ENCODE peak calls at places on chromosome 21, in ten cellular contexts. C is pancreas; R is cardiac muscle cell; E is GM12878; T is psoas muscle; O is neural progenitor cell; V is CD4-positive, alpha-beta memory T cell; X is thoracic aorta; Z is Karpas-422; N is tibial artery. I is an unnamed sample.

GRCh38 chr21:29382029-29382654 is 83.4 kb downstream of the BACH1 start:
- DNase-seq in Z (no peak), N (no peak), E (no peak), X (no peak), T (no peak), C (no peak), O (no peak), V (no peak), R (peak; percentile 32), I (no peak)

GRCh38 chr21:36757246-36757645 is 58.3 kb downstream of the SIM2 start:
- DNase-seq in V (no peak), O (peak; percentile 49), C (no peak), R (no peak), E (no peak), N (no peak), Z (no peak), X (no peak), T (no peak), I (no peak)

GRCh38 chr21:34345892-34346291 is 17.9 kb upstream of the KCNE2 start:
- DNase-seq in O (no peak), Z (no peak), X (no peak), N (peak; percentile 28), R (no peak), T (no peak), V (no peak), E (no peak), C (no peak), I (no peak)

GRCh38 chr21:33682992-33683627 is 40.8 kb downstream of the ITSN1 start:
- DNase-seq in V (no peak), T (no peak), N (no peak), C (no peak), O (no peak), X (no peak), Z (no peak), E (no peak), R (peak; percentile 90), I (no peak)

GRCh38 chr21:28436286-28436932 is 556.3 kb downstream of the LTN1 start:
- DNase-seq in N (no peak), E (no peak), V (no peak), X (no peak), Z (no peak), T (no peak), C (no peak), O (no peak), R (peak; percentile 28), I (no peak)

GRCh38 chr21:16587141-16587570 is 857.4 kb downstream of the USP25 start:
- DNase-seq in C (peak; percentile 52), T (peak; percentile 65), N (peak; percentile 53), Z (no peak), O (no peak), R (peak; percentile 87), E (no peak), X (no peak), V (no peak), I (no peak)

GRCh38 chr21:26179501-26179900 is 8.9 kb upstream of the APP start:
- DNase-seq in N (no peak), R (peak; percentile 12), O (no peak), V (no peak), E (no peak), T (no peak), X (no peak), Z (no peak), C (no peak), I (no peak)

GRCh38 chr21:37410639-37411038 is 44.1 kb downstream of the DYRK1A start:
- DNase-seq in V (no peak), N (no peak), X (no peak), E (no peak), C (no peak), Z (no peak), T (no peak), O (no peak), R (no peak), I (no peak)

GRCh38 chr21:45617021-45617930 is 26.2 kb upstream of the PCBP3 start:
- DNase-seq in R (no peak), T (no peak), N (no peak), C (no peak), V (no peak), X (no peak), E (no peak), Z (no peak), O (peak; percentile 31), I (peak; percentile 69)

GRCh38 chr21:45615145-45615711 is 28.3 kb upstream of the PCBP3 start:
- DNase-seq in N (no peak), X (no peak), Z (no peak), R (no peak), C (peak; percentile 55), E (peak; percentile 78), V (peak; percentile 95), O (no peak), T (no peak), I (peak; percentile 48)

GRCh38 chr21:45620201-45620600 is 23.3 kb upstream of the PCBP3 start:
- DNase-seq in C (no peak), T (no peak), N (no peak), O (no peak), E (no peak), X (no peak), V (no peak), Z (no peak), R (no peak), I (no peak)

GRCh38 chr21:45618846-45619485 is 24.6 kb upstream of the PCBP3 start:
- DNase-seq in C (no peak), O (no peak), X (no peak), T (no peak), N (no peak), E (no peak), V (no peak), R (no peak), Z (no peak), I (no peak)

DNA sequence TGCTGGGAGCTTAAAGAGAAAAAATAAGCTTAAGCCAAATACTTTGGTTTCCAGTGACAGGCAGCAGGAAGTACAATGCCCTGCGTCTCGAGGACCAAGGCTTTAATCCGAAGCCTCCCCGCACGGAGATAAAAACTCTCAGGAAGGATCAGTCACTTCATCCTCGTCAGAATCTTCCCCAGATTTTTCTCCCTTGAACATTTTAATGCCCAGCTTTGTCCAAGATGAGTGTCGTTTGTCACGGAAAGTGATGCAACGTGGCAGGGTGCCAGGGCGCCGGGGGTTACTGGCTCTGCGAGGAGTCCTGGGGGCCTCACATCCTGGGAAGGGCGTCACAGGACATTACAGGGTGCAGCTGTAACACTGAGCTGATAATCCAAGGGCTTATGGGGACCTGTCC is 25.2 kb upstream of the PCBP3 start:
- DNase-seq in O (peak; percentile 23), N (no peak), T (no peak), R (peak; percentile 46), V (no peak), C (no peak), E (no peak), Z (no peak), X (no peak), I (no peak)
- H3K27me3 ChIP-seq in O (no peaks in the 10 kb centered on the region), N (peaks cover 69% of the 10 kb centered on the region), T (peaks cover 66% of the 10 kb centered on the region), R (no peaks in the 10 kb centered on the region), V (no peaks in the 10 kb centered on the region), C (no peaks in the 10 kb centered on the region), E (no peaks in the 10 kb centered on the region), Z (no peaks in the 10 kb centered on the region), X (no peaks in the 10 kb centered on the region), I (no peaks in the 10 kb centered on the region)

GRCh38 chr21:44540741-44541288 is 820 bp upstream of the KRTAP10-1 start:
- DNase-seq in T (no peak), V (no peak), Z (no peak), C (no peak), E (no peak), R (no peak), X (no peak), O (no peak), N (no peak), I (peak; percentile 22)

GRCh38 chr21:44535963-44536362 is 4.0 kb downstream of the KRTAP10-1 start:
- DNase-seq in V (no peak), C (no peak), X (no peak), O (no peak), E (no peak), N (peak; percentile 8), R (no peak), Z (no peak), T (no peak), I (peak; percentile 65)

GRCh38 chr21:44537930-44538911 is 1.8 kb downstream of the KRTAP10-1 start:
- DNase-seq in Z (no peak), N (peak; percentile 10), T (no peak), O (no peak), R (no peak), E (no peak), V (no peak), C (no peak), X (no peak), I (peak; percentile 60)

GRCh38 chr21:44539991-44540666 is at the start of gene KRTAP10-1:
- DNase-seq in X (no peak), E (no peak), Z (no peak), C (no peak), R (no peak), O (no peak), N (no peak), V (no peak), T (no peak), I (peak; percentile 41)

DNA sequence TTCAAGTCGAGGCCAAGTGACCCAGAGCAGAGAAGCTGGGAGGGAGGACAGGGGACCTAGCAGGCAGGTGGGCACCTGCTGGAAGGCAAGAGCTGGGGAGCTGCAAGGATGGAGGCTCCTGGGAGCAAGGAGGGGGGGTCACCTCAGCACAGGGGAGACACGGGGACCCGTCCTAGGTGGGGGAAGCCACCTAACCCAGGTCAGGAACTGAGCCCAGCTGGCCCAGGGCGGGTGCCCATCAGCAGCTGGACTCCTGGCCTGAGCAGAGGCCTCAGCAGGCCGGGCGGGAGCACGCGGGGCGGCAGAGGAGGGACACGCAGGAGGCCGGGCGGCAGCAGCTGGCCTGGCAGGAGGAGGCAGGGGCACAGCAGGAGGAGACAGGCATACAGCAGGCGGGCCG is 964 bp downstream of the KRTAP10-1 start:
- DNase-seq in V (no peak), Z (no peak), E (no peak), T (no peak), N (no peak), C (no peak), O (no peak), X (no peak), R (no peak), I (peak; percentile 8)
- H3K27me3 ChIP-seq in V (no peaks in the 10 kb centered on the region), Z (peaks cover 3% of the 10 kb centered on the region), E (no peaks in the 10 kb centered on the region), T (peaks cover 17% of the 10 kb centered on the region), N (peaks cover 14% of the 10 kb centered on the region), C (no peaks in the 10 kb centered on the region), O (no peaks in the 10 kb centered on the region), X (no peaks in the 10 kb centered on the region), R (no peaks in the 10 kb centered on the region), I (no peaks in the 10 kb centered on the region)

DNA sequence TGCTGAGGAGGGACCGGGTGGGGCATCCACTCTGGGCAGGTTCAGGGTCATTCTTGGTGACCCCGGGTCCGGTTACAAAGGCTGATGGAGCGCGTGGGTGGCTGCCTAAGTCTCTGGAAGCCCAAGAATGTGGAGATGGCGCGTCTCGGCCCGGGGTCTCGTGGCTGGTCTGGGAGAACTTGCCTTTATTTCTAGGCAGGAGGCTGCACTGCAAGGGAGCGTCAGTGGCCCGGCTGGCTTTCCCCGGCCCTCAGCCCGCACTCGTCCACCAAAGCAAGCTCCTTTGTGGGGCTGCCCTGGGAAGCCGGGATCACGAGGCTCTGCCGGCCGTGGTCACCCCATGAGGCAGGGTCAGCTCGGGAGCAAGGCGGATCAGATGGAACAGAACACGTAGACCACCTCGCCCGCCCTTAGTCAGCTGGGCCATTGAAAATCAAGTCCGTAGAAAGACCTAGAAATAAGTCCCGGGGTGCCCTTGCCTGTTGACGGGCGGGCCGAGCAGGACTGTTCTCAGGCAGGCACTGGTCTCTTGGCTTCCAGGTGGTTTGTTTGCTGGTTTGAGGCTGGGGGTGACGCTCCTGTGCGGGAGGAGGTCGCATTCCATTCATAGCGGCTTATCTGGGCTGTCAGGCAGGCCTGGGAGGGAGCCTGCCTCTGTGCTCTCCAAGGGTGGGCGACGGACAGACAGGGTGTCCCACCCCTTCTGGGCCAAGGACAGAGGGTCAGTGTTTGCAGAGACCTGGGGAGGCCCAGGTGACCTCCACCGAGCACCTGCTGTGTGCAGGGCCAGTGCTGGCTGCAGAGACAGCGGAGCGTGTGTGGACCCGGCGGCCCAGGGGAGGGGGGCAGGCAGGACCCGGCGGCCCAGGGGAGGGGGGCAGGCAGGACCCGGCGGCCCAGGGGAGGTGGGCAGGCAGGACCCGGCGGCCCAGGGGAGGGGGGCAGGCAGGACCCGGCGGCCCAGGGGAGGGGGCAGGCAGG is 25.8 kb downstream of the COL18A1 start:
- DNase-seq in Z (no peak), O (peak; percentile 85), N (no peak), E (no peak), X (no peak), V (peak; percentile 32), T (no peak), R (no peak), C (no peak), I (peak; percentile 94)
- H3K27me3 ChIP-seq in Z (no peaks in the 10 kb centered on the region), O (no peaks in the 10 kb centered on the region), N (no peaks in the 10 kb centered on the region), E (no peaks in the 10 kb centered on the region), X (no peaks in the 10 kb centered on the region), V (no peaks in the 10 kb centered on the region), T (peaks cover 21% of the 10 kb centered on the region), R (no peaks in the 10 kb centered on the region), C (no peaks in the 10 kb centered on the region), I (no peaks in the 10 kb centered on the region)

GRCh38 chr21:41363370-41364270 is 1.8 kb downstream of the MX2 start:
- DNase-seq in N (no peak), V (no peak), C (no peak), X (no peak), T (no peak), Z (no peak), O (no peak), R (no peak), E (no peak), I (peak; percentile 6)
- H3K27me3 ChIP-seq in N (no peaks in the 10 kb centered on the region), V (no peaks in the 10 kb centered on the region), C (no peaks in the 10 kb centered on the region), X (no peaks in the 10 kb centered on the region), T (peaks cover 4% of the 10 kb centered on the region), Z (no peaks in the 10 kb centered on the region), O (no peaks in the 10 kb centered on the region), R (peaks cover 1% of the 10 kb centered on the region), E (no peaks in the 10 kb centered on the region), I (no peaks in the 10 kb centered on the region)

I was measured in H7.